ENCODE peak calls at places on chromosomes 16 and 17, in five cellular contexts. L is SHP77, C is cardiac muscle cell, B is iPS DF 19.7, J is NCI-H2081. K is an unnamed sample.

GRCh38 chr17:82351713-82352488 is 7.1 kb upstream of the TEX19 start:
- DNase-seq in L (peak), C (peak), J (peak), B (no peak), K (peak)

GRCh38 chr16:72937916-72938315 is 110.0 kb downstream of the ZFHX3 start:
- DNase-seq in L (no peak), C (no peak), J (no peak), B (no peak), K (no peak)

GRCh38 chr17:76726766-76727718 is at the start of gene METTL23:
- DNase-seq in L (peak), C (peak), J (peak), B (no peak), K (peak)

GRCh38 chr17:71987634-71988033 is 133.2 kb upstream of the SOX9 start:
- DNase-seq in J (no peak), L (no peak), B (no peak), C (no peak), K (no peak)

GRCh38 chr17:19397556-19398041 is 10.6 kb upstream of the MFAP4 start:
- DNase-seq in J (no peak), C (no peak), B (peak), L (no peak), K (peak)

GRCh38 chr17:81002409-81003361 is 11.0 kb downstream of the CHMP6 start:
- DNase-seq in L (peak), J (peak), B (no peak), C (peak), K (no peak)

GRCh38 chr17:60006160-60006559 is 41.6 kb upstream of the RNFT1 start:
- DNase-seq in L (no peak), J (no peak), C (no peak), B (no peak), K (peak)

GRCh38 chr16:77443834-77444460 is 9.1 kb upstream of the ADAMTS18 start:
- DNase-seq in C (no peak), J (peak), L (no peak), B (no peak), K (no peak)

GRCh38 chr17:65403616-65404015 is 157.8 kb downstream of the AXIN2 start:
- DNase-seq in B (no peak), J (no peak), L (no peak), C (no peak), K (no peak)

GRCh38 chr16:50684823-50685455 is 3.8 kb upstream of the SNX20 start:
- DNase-seq in J (no peak), L (no peak), C (no peak), B (no peak), K (no peak)

GRCh38 chr16:72313903-72314302 is 141.9 kb upstream of the PMFBP1 start:
- DNase-seq in J (no peak), B (no peak), L (no peak), C (no peak), K (no peak)

GRCh38 chr16:27776556-27776955 is 226.6 kb downstream of the KATNIP start:
- DNase-seq in J (no peak), C (no peak), B (no peak), L (no peak), K (no peak)

GRCh38 chr17:19384723-19385391 is 2.1 kb downstream of the MFAP4 start:
- DNase-seq in J (no peak), L (no peak), B (no peak), C (peak), K (no peak)

GRCh38 chr17:53822764-53823163 is at the start of gene KIF2B:
- DNase-seq in J (no peak), L (no peak), B (no peak), C (no peak), K (no peak)

GRCh38 chr16:15970202-15970601 is 20.8 kb downstream of the ABCC1 start:
- DNase-seq in C (no peak), B (peak), J (no peak), L (no peak), K (peak)

GRCh38 chr16:80583466-80583865 is 42.7 kb downstream of the DYNLRB2 start:
- DNase-seq in J (no peak), L (no peak), C (peak), B (no peak), K (no peak)

GRCh38 chr17:80884811-80885210 is 106.8 kb upstream of the CHMP6 start:
- DNase-seq in J (no peak), C (no peak), L (no peak), B (no peak), K (no peak)

GRCh38 chr17:3002538-3003301 is 60.7 kb downstream of the OR1D5 start:
- DNase-seq in C (no peak), B (no peak), J (no peak), L (no peak), K (no peak)

GRCh38 chr16:85104821-85105391 is 7.4 kb downstream of the CIBAR2 start:
- DNase-seq in J (no peak), L (no peak), C (no peak), B (no peak), K (no peak)

GRCh38 chr16:24609740-24610420 is 70.5 kb downstream of the RBBP6 start:
- DNase-seq in L (peak), C (peak), J (no peak), B (no peak), K (peak)

GRCh38 chr16:73228649-73229048 is 180.7 kb upstream of the ZFHX3 start:
- DNase-seq in J (no peak), C (peak), L (no peak), B (no peak), K (no peak)

GRCh38 chr17:39916918-39917317 is 1.5 kb downstream of the GSDMB start:
- DNase-seq in C (peak), B (no peak), J (no peak), L (no peak), K (no peak)

GRCh38 chr16:73050115-73051099 is 2.5 kb upstream of the ZFHX3 start:
- DNase-seq in L (peak), B (no peak), J (no peak), C (no peak), K (no peak)

GRCh38 chr16:51149721-51150158 is 1.3 kb downstream of the SALL1 start:
- DNase-seq in B (no peak), J (no peak), C (no peak), L (no peak), K (no peak)

GRCh38 chr16:50306287-50306686 is 39.9 kb downstream of the ADCY7 start:
- DNase-seq in C (no peak), B (no peak), J (no peak), L (no peak), K (no peak)

GRCh38 chr17:65519471-65519870 is 42.0 kb downstream of the AXIN2 start:
- DNase-seq in J (no peak), L (no peak), B (no peak), C (no peak), K (no peak)

GRCh38 chr17:75473246-75473645 is 16.8 kb downstream of the TMEM94 start:
- DNase-seq in C (peak), J (no peak), B (no peak), L (no peak), K (no peak)

GRCh38 chr16:75266738-75267630 is 15.6 kb upstream of the BCAR1 start:
- DNase-seq in J (no peak), L (no peak), B (no peak), C (no peak), K (no peak)

GRCh38 chr17:5758651-5759050 is 174.3 kb upstream of the NLRP1 start:
- DNase-seq in B (peak), J (no peak), C (peak), L (no peak), K (peak)

GRCh38 chr17:50087246-50087911 is 7.8 kb upstream of the PDK2 start:
- DNase-seq in C (peak), J (peak), B (peak), L (peak), K (peak)

GRCh38 chr17:57665128-57665527 is 80.0 kb downstream of the CCDC182 start:
- DNase-seq in L (no peak), J (no peak), C (no peak), B (no peak), K (peak)

GRCh38 chr16:80887062-80887461 is 82.7 kb upstream of the CDYL2 start:
- DNase-seq in J (no peak), L (no peak), B (no peak), C (no peak), K (no peak)

GRCh38 chr17:76213491-76213890 is 26.8 kb downstream of the RNF157 start:
- DNase-seq in L (no peak), C (no peak), J (no peak), B (no peak), K (peak)

GRCh38 chr17:77724876-77725615 is 233.5 kb upstream of the TNRC6C start:
- DNase-seq in C (no peak), B (no peak), L (no peak), J (peak), K (peak)

K was measured in H9.